ENCODE peak calls at places on chromosomes 4 and X, in seven cellular contexts. One of them, this sample, is unnamed.

GRCh38 chr4:81632581-81633247 is 161.0 kb upstream of the RASGEF1B start:
- DNase-seq in K562: no peak
- DNase-seq in GM12892: no peak
- DNase-seq in HepG2: no peak
- DNase-seq in SK-N-SH: no peak
- DNase-seq in GM12878: no peak
- DNase-seq in H1: no peak
- DNase-seq in this sample: no peak

GRCh38 chrX:43349363-43349762 is 306.7 kb upstream of the MAOA start:
- DNase-seq in K562: peak; percentile 40
- DNase-seq in SK-N-SH: peak; percentile 25
- DNase-seq in GM12892: peak; percentile 1
- DNase-seq in H1: no peak
- DNase-seq in GM12878: peak; percentile 1
- DNase-seq in HepG2: peak; percentile 44
- DNase-seq in this sample: no peak

GRCh38 chr4:31995943-31996901 is 1276.1 kb downstream of the PCDH7 start:
- DNase-seq in H1: peak; percentile 60
- DNase-seq in GM12892: no peak
- DNase-seq in K562: peak; percentile 74
- DNase-seq in GM12878: no peak
- DNase-seq in SK-N-SH: no peak
- DNase-seq in HepG2: no peak
- DNase-seq in this sample: no peak

GRCh38 chrX:110086916-110087484 is 84.1 kb downstream of the TMEM164 start:
- DNase-seq in SK-N-SH: no peak
- DNase-seq in GM12878: no peak
- DNase-seq in HepG2: peak; percentile 12
- DNase-seq in GM12892: no peak
- DNase-seq in K562: peak; percentile 58
- DNase-seq in H1: no peak
- DNase-seq in this sample: no peak

GRCh38 chr4:16122784-16123183 is 39.0 kb upstream of the PROM1 start:
- DNase-seq in GM12878: no peak
- DNase-seq in HepG2: no peak
- DNase-seq in GM12892: no peak
- DNase-seq in SK-N-SH: no peak
- DNase-seq in H1: no peak
- DNase-seq in K562: no peak
- DNase-seq in this sample: no peak

GRCh38 chrX:48789366-48790220 is 3.2 kb downstream of the GATA1 start:
- DNase-seq in GM12878: no peak
- DNase-seq in GM12892: no peak
- DNase-seq in K562: peak; percentile 75
- DNase-seq in HepG2: no peak
- DNase-seq in SK-N-SH: no peak
- DNase-seq in H1: no peak
- DNase-seq in this sample: no peak

GRCh38 chr4:183074288-183074990 is 24.6 kb upstream of the WWC2 start:
- DNase-seq in K562: no peak
- DNase-seq in SK-N-SH: no peak
- DNase-seq in GM12878: no peak
- DNase-seq in GM12892: no peak
- DNase-seq in H1: no peak
- DNase-seq in HepG2: peak; percentile 31
- DNase-seq in this sample: no peak

GRCh38 chr4:159267023-159267939 is 164.4 kb downstream of the RAPGEF2 start:
- DNase-seq in GM12892: no peak
- DNase-seq in HepG2: no peak
- DNase-seq in SK-N-SH: peak; percentile 46
- DNase-seq in H1: no peak
- DNase-seq in GM12878: no peak
- DNase-seq in K562: no peak
- DNase-seq in this sample: no peak

GRCh38 chrX:49710744-49711319 is 15.0 kb upstream of the PAGE1 start:
- DNase-seq in K562: no peak
- DNase-seq in H1: no peak
- DNase-seq in GM12892: no peak
- DNase-seq in HepG2: peak; percentile 1
- DNase-seq in SK-N-SH: no peak
- DNase-seq in GM12878: no peak
- DNase-seq in this sample: no peak

DNA sequence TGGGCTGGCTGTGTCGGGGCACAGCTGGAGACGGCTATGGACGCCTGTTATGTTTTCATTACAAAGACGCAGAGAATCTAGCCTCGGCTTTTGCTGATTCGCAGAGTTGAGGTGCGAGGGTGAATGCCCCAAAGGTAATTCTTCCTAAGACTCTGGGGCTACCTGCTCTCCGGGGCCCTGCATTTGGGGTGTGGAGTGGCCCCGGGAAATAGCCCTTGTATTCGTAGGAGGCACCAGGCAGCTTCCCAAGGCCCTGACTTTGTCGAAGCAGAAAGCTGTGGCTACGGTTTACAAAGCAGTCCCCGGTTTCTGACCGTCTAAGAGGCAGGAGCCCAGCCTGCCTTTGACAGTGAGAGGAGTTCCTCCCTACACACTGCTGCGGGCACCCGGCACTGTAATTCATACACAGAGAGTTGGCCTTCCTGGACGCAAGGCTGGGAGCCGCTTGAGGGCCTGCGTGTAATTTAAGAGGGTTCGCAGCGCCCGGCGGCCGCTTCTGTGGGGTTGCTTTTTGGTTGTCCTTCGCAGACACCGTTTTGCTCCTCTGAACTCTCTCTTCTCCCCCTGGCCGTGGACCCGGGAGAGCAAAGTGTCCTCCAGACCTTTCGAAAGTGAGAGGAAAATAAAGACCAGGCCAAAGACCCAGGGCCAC is 1.9 kb downstream of the SHOX start:
- DNase-seq in GM12878: no peak
- DNase-seq in K562: no peak
- DNase-seq in HepG2: no peak
- DNase-seq in SK-N-SH: no peak
- DNase-seq in H1: no peak
- DNase-seq in GM12892: no peak
- DNase-seq in this sample: no peak
- TF ChIP-seq TAF1 in GM12878: no peak
- TF ChIP-seq TAF1 in K562: no peak
- TF ChIP-seq TAF1 in HepG2: no peak
- TF ChIP-seq TAF1 in SK-N-SH: no peak
- TF ChIP-seq TAF1 in H1: no peak
- TF ChIP-seq TAF1 in GM12892: no peak
- TF ChIP-seq TAF1 in this sample: no peak

GRCh38 chr4:110055014-110055768 is 142.5 kb downstream of the EGF start:
- DNase-seq in SK-N-SH: no peak
- DNase-seq in H1: no peak
- DNase-seq in GM12892: no peak
- DNase-seq in K562: no peak
- DNase-seq in HepG2: peak; percentile 34
- DNase-seq in GM12878: peak; percentile 80
- DNase-seq in this sample: peak; percentile 13
- TF ChIP-seq TAF1 in SK-N-SH: no peak
- TF ChIP-seq TAF1 in H1: no peak
- TF ChIP-seq TAF1 in GM12892: no peak
- TF ChIP-seq TAF1 in K562: no peak
- TF ChIP-seq TAF1 in HepG2: no peak
- TF ChIP-seq TAF1 in GM12878: peak; percentile 21
- TF ChIP-seq TAF1 in this sample: no peak

DNA sequence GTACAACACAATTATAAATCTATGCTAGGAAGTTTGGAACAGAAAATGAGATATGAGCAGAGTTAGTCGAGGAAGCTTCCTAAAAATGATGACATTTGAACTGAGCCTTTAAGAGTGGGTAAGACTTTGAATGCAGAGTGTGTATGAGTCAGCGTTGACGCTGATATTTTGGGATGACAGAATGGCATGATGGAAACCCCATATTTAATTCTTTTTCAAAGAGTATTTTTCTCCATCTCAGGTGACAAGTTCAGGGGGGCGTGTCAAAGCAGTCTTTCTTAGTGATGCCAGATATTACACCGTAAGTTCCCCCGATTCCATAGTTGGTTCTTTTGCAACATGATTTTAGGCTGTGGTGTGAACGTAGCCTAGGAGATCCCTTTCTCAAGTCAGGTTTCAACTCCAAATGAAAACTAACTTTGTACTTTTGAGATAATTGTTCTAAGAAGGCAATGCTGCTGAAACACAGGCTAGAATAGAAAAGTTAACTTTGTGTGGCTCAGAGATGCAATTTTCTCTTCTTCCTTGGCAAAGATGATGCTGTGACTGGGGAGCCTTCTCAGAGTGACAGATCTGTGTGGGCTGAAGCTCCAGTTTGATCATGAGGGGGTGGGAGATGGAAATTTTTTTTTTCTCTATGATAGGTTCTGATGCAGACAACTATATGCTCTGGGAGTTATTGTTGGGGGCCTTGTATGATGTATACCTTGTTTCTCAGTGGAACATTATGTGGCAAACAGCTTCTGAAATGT is 59.2 kb downstream of the GLUD2 start:
- DNase-seq in GM12892: no peak
- DNase-seq in K562: no peak
- DNase-seq in SK-N-SH: no peak
- DNase-seq in HepG2: no peak
- DNase-seq in GM12878: no peak
- DNase-seq in H1: no peak
- DNase-seq in this sample: no peak
- TF ChIP-seq TAF1 in GM12892: no peak
- TF ChIP-seq TAF1 in K562: no peak
- TF ChIP-seq TAF1 in SK-N-SH: no peak
- TF ChIP-seq TAF1 in HepG2: no peak
- TF ChIP-seq TAF1 in GM12878: no peak
- TF ChIP-seq TAF1 in H1: no peak
- TF ChIP-seq TAF1 in this sample: no peak

GRCh38 chr4:155604718-155605601 is 61.7 kb upstream of the GUCY1A1 start:
- DNase-seq in GM12878: no peak
- DNase-seq in GM12892: no peak
- DNase-seq in HepG2: no peak
- DNase-seq in SK-N-SH: no peak
- DNase-seq in K562: no peak
- DNase-seq in H1: no peak
- DNase-seq in this sample: no peak
- TF ChIP-seq TAF1 in GM12878: no peak
- TF ChIP-seq TAF1 in GM12892: no peak
- TF ChIP-seq TAF1 in HepG2: no peak
- TF ChIP-seq TAF1 in SK-N-SH: no peak
- TF ChIP-seq TAF1 in K562: no peak
- TF ChIP-seq TAF1 in H1: no peak
- TF ChIP-seq TAF1 in this sample: no peak

GRCh38 chr4:62644372-62644771 is 1444.2 kb downstream of the ADGRL3 start:
- DNase-seq in GM12892: no peak
- DNase-seq in SK-N-SH: no peak
- DNase-seq in GM12878: no peak
- DNase-seq in H1: no peak
- DNase-seq in HepG2: peak; percentile 15
- DNase-seq in K562: peak; percentile 4
- DNase-seq in this sample: no peak

GRCh38 chr4:62640296-62640695 is 1440.2 kb downstream of the ADGRL3 start:
- DNase-seq in HepG2: no peak
- DNase-seq in GM12892: no peak
- DNase-seq in H1: no peak
- DNase-seq in K562: no peak
- DNase-seq in SK-N-SH: no peak
- DNase-seq in GM12878: no peak
- DNase-seq in this sample: no peak
- TF ChIP-seq TAF1 in HepG2: no peak
- TF ChIP-seq TAF1 in GM12892: no peak
- TF ChIP-seq TAF1 in H1: no peak
- TF ChIP-seq TAF1 in K562: no peak
- TF ChIP-seq TAF1 in SK-N-SH: no peak
- TF ChIP-seq TAF1 in GM12878: no peak
- TF ChIP-seq TAF1 in this sample: no peak

DNA sequence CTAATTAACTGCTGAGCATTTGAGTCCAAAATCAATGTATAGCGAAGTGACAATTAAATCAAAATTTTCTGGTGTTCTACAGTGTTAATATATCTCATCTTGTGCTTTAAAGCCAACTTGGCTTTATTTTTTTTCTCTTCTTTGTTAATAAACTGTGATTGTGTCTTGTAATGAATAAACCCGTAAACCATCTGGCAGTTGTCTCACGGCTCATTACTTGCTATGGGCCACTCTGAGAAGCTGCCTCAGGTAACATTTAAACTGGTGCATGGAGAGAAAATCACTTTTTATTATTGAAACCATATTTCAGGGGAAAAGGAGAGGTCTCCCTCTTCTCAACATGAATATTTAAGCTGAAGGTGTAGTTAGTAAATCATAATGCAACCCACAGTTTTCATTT is 694.0 kb downstream of the KCTD8 start:
- DNase-seq in GM12878: no peak
- DNase-seq in GM12892: no peak
- DNase-seq in H1: no peak
- DNase-seq in HepG2: no peak
- DNase-seq in SK-N-SH: no peak
- DNase-seq in K562: no peak
- DNase-seq in this sample: no peak
- TF ChIP-seq TAF1 in GM12878: no peak
- TF ChIP-seq TAF1 in GM12892: no peak
- TF ChIP-seq TAF1 in H1: no peak
- TF ChIP-seq TAF1 in HepG2: no peak
- TF ChIP-seq TAF1 in SK-N-SH: no peak
- TF ChIP-seq TAF1 in K562: no peak
- TF ChIP-seq TAF1 in this sample: no peak

GRCh38 chr4:166091146-166091545 is 218.1 kb downstream of the TLL1 start:
- DNase-seq in H1: no peak
- DNase-seq in GM12892: no peak
- DNase-seq in HepG2: no peak
- DNase-seq in K562: no peak
- DNase-seq in GM12878: no peak
- DNase-seq in SK-N-SH: no peak
- DNase-seq in this sample: no peak
- TF ChIP-seq TAF1 in H1: no peak
- TF ChIP-seq TAF1 in GM12892: no peak
- TF ChIP-seq TAF1 in HepG2: no peak
- TF ChIP-seq TAF1 in K562: no peak
- TF ChIP-seq TAF1 in GM12878: no peak
- TF ChIP-seq TAF1 in SK-N-SH: no peak
- TF ChIP-seq TAF1 in this sample: no peak

This sample was measured in GM12891.